ENCODE peak calls at places on chromosomes 16 and 17, in five cellular contexts. N is upper lobe of left lung, L is PC-9, A is heart right ventricle, Q is lower lobe of right lung. E is an unnamed sample. For H3K4me1, the result is how much of the 10 kb centered on the place peaks cover.

GRCh38 chr16:87620201-87620495 is 17.8 kb downstream of the JPH3 start:
- DNase-seq in Q (no peak), N (no peak), A (no peak), L (no peak), E (no peak)

GRCh38 chr16:31331141-31331764 is 23.7 kb upstream of the ITGAX start:
- DNase-seq in Q (no peak), L (no peak), A (no peak), N (peak), E (no peak)

GRCh38 chr16:19241512-19241911 is 44.0 kb upstream of the CLEC19A start:
- DNase-seq in N (peak), A (no peak), L (no peak), Q (no peak), E (no peak)

GRCh38 chr16:82533161-82533560 is 93.6 kb upstream of the CDH13 start:
- DNase-seq in N (no peak), Q (no peak), A (no peak), L (no peak), E (no peak)

GRCh38 chr17:683040-683439 is 31.6 kb downstream of the VPS53 start:
- DNase-seq in N (no peak), L (no peak), A (no peak), Q (no peak), E (no peak)

GRCh38 chr17:19785854-19786253 is 37.8 kb upstream of the ALDH3A1 start:
- DNase-seq in L (no peak), Q (no peak), A (no peak), N (no peak), E (no peak)

GRCh38 chr16:23343643-23344612 is 41.8 kb downstream of the SCNN1B start:
- DNase-seq in A (no peak), L (no peak), N (no peak), Q (no peak), E (no peak)

GRCh38 chr17:43839670-43840101 is 6.7 kb upstream of the MPP3 start:
- DNase-seq in A (no peak), N (no peak), L (peak), Q (no peak), E (peak)

GRCh38 chr17:44010966-44011647 is 3.7 kb downstream of the TMEM101 start:
- DNase-seq in Q (no peak), N (no peak), L (no peak), A (no peak), E (no peak)

GRCh38 chr17:66614469-66614868 is 220.4 kb upstream of the CACNG5 start:
- DNase-seq in L (no peak), Q (no peak), A (no peak), N (no peak), E (no peak)

GRCh38 chr17:29390856-29391631 is 881 bp downstream of the TAOK1 start:
- DNase-seq in A (peak), N (no peak), Q (no peak), L (no peak), E (no peak)

GRCh38 chr17:37830151-37830993 is 85.5 kb upstream of the HNF1B start:
- DNase-seq in Q (no peak), L (no peak), A (no peak), N (no peak), E (no peak)

GRCh38 chr16:50354082-50354481 is 14.7 kb downstream of the BRD7 start:
- DNase-seq in Q (no peak), L (no peak), A (no peak), N (no peak), E (no peak)
- H3K27ac ChIP-seq in Q (peak), L (no peak), A (no peak), N (peak), E (peak)

DNA sequence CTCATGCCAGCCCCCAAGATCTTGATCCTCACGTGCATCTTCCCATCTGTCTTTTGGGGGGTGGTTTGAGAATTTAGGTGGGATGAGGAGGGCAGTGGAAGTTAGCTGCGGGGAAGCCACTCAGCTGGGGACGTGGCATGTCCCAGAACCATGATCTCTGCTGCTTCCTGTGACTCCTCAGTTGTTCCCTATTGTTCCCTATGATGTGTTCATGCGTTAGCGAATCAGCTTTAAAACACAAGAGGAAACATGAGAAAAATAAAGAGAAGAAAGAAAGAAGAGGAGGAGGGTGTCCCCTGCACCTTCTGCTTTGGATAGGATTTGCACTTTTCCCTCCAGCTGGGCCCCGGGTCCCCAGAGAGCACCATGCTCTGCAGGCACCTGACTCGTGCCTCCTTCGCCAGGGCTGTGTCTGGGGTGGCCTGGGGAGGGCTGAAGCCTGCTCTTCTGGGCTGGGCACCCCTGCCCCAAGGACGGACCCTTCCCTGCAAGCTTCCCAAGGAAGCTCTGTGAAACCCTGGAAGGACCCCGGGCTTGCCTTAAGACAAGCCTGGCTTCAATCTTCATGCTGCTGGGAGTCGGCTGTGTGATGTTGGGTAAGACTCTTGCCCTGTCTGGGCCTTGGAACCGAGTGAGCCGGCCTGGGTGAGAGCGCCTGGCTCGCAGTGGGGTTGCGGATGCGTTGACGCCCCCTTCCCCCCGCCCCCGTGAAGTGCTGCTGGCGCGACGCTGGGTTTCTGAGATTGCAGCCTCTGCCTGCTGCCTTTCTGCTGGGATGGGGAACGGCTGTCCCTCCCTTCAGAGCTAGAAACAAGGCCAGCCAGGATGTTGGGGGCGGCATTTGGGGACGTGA is 62.8 kb upstream of the CIBAR2 start:
- DNase-seq in A (no peak), L (no peak), N (no peak), Q (peak), E (no peak)
- H3K4me1 ChIP-seq in A (under half), L (under half), N (under half), Q (half or more), E (under half)

GRCh38 chr16:56389554-56389953 is 35.8 kb downstream of the AMFR start:
- DNase-seq in Q (no peak), N (no peak), L (no peak), A (no peak), E (no peak)
- H3K27ac ChIP-seq in Q (no peak), N (no peak), L (no peak), A (no peak), E (no peak)

GRCh38 chr16:75491876-75492275 is 3.4 kb downstream of the CHST6 start:
- DNase-seq in N (no peak), A (no peak), Q (no peak), L (peak), E (no peak)
- H3K4me1 ChIP-seq in N (under half), A (under half), Q (under half), L (under half), E (under half)

GRCh38 chr17:28317099-28317964 is 1.7 kb upstream of the TMEM97 start:
- DNase-seq in L (no peak), N (peak), A (no peak), Q (no peak), E (no peak)
- H3K27ac ChIP-seq in L (no peak), N (no peak), A (no peak), Q (no peak), E (no peak)

GRCh38 chr17:45309400-45309799 is 7.4 kb downstream of the MAP3K14 start:
- DNase-seq in N (no peak), Q (no peak), A (no peak), L (no peak), E (no peak)
- H3K4me1 ChIP-seq in N (half or more), Q (half or more), A (under half), L (half or more), E (half or more)

DNA sequence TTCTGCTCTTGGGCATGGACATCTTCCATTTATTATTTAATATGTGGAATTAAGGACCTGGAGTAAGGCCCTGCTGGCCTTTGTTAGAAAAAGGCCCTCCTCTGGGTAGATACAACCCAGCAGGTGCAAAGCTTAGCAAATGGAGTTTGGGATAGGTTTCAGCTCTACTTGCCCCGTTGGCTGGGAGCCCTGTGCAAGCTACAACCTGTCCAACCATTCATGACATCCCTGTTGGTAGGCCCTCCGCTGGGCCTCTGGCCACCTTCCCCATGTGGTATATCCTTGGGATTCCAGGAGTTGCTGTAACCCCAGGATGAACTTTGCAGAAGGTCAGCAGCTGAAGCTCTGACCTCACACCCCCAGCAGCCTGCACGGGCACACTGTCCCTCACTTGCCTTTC is 6.4 kb downstream of the NGFR start:
- DNase-seq in N (no peak), Q (no peak), A (no peak), L (no peak), E (no peak)
- H3K27ac ChIP-seq in N (no peak), Q (no peak), A (no peak), L (no peak), E (no peak)

E was measured in upper lobe of right lung.